ENCODE peak calls at places on chromosomes 3 and 15, in five cellular contexts. One of them, this sample, is unnamed.

GRCh38 chr15:80619677-80620076 is 75.4 kb upstream of the ABHD17C start:
- DNase-seq in K562: no peak
- DNase-seq in A549: no peak
- DNase-seq in HEK293T: no peak
- DNase-seq in HepG2: peak; percentile 13
- DNase-seq in this sample: peak; percentile 43

GRCh38 chr3:52339612-52340011 is 23.5 kb downstream of the DNAH1 start:
- DNase-seq in K562: peak; percentile 77
- DNase-seq in A549: peak; percentile 42
- DNase-seq in HEK293T: peak; percentile 60
- DNase-seq in HepG2: peak; percentile 85
- DNase-seq in this sample: peak; percentile 87

GRCh38 chr3:13507247-13507790 is 27.2 kb downstream of the HDAC11 start:
- DNase-seq in K562: no peak
- DNase-seq in A549: no peak
- DNase-seq in HEK293T: no peak
- DNase-seq in HepG2: no peak
- DNase-seq in this sample: no peak

GRCh38 chr3:55491296-55491816 is 4.2 kb upstream of the WNT5A start:
- DNase-seq in K562: no peak
- DNase-seq in A549: no peak
- DNase-seq in HEK293T: no peak
- DNase-seq in HepG2: no peak
- DNase-seq in this sample: peak; percentile 92

GRCh38 chr3:155497930-155498647 is 204.6 kb upstream of the STRIT1 start:
- DNase-seq in K562: peak; percentile 4
- DNase-seq in A549: peak; percentile 32
- DNase-seq in HEK293T: no peak
- DNase-seq in HepG2: peak; percentile 7
- DNase-seq in this sample: peak; percentile 50

GRCh38 chr15:100531823-100532222 is 3.1 kb upstream of the CERS3 start:
- DNase-seq in K562: no peak
- DNase-seq in A549: no peak
- DNase-seq in HEK293T: no peak
- DNase-seq in HepG2: no peak
- DNase-seq in this sample: no peak

GRCh38 chr3:173065543-173065970 is 75.5 kb downstream of the SPATA16 start:
- DNase-seq in K562: no peak
- DNase-seq in A549: no peak
- DNase-seq in HEK293T: no peak
- DNase-seq in HepG2: no peak
- DNase-seq in this sample: peak; percentile 6

GRCh38 chr15:38316311-38316710 is 63.7 kb downstream of the SPRED1 start:
- DNase-seq in K562: no peak
- DNase-seq in A549: no peak
- DNase-seq in HEK293T: no peak
- DNase-seq in HepG2: no peak
- DNase-seq in this sample: peak; percentile 8

GRCh38 chr3:11530153-11530721 is 113.5 kb downstream of the VGLL4 start:
- DNase-seq in K562: no peak
- DNase-seq in A549: no peak
- DNase-seq in HEK293T: no peak
- DNase-seq in HepG2: peak; percentile 41
- DNase-seq in this sample: peak; percentile 98

GRCh38 chr15:90402230-90402629 is 14.2 kb downstream of the IQGAP1 start:
- DNase-seq in K562: peak; percentile 11
- DNase-seq in A549: no peak
- DNase-seq in HEK293T: no peak
- DNase-seq in HepG2: peak; percentile 29
- DNase-seq in this sample: peak; percentile 85

GRCh38 chr15:42736178-42736792 is 643 bp downstream of the CDAN1 start:
- DNase-seq in K562: peak; percentile 24
- DNase-seq in A549: peak; percentile 8
- DNase-seq in HEK293T: peak; percentile 25
- DNase-seq in HepG2: no peak
- DNase-seq in this sample: no peak

GRCh38 chr3:46922426-46922825 is 44.9 kb downstream of the PTH1R start:
- DNase-seq in K562: no peak
- DNase-seq in A549: no peak
- DNase-seq in HEK293T: no peak
- DNase-seq in HepG2: no peak
- DNase-seq in this sample: no peak

GRCh38 chr3:12287727-12288465 is 974 bp upstream of the PPARG start:
- DNase-seq in K562: no peak
- DNase-seq in A549: no peak
- DNase-seq in HEK293T: peak; percentile 62
- DNase-seq in HepG2: no peak
- DNase-seq in this sample: no peak

GRCh38 chr3:154188416-154188815 is 67.2 kb downstream of the ARHGEF26 start:
- DNase-seq in K562: no peak
- DNase-seq in A549: no peak
- DNase-seq in HEK293T: peak; percentile 53
- DNase-seq in HepG2: no peak
- DNase-seq in this sample: no peak

GRCh38 chr3:128730521-128730920 is 4.5 kb downstream of the RAB7A start:
- DNase-seq in K562: no peak
- DNase-seq in A549: no peak
- DNase-seq in HEK293T: no peak
- DNase-seq in HepG2: no peak
- DNase-seq in this sample: no peak

GRCh38 chr3:81581966-81582599 is 179.4 kb downstream of the GBE1 start:
- DNase-seq in K562: peak; percentile 34
- DNase-seq in A549: no peak
- DNase-seq in HEK293T: peak; percentile 31
- DNase-seq in HepG2: peak; percentile 20
- DNase-seq in this sample: peak; percentile 47

GRCh38 chr3:11989383-11990050 is 14.7 kb upstream of the SYN2 start:
- DNase-seq in K562: peak; percentile 30
- DNase-seq in A549: no peak
- DNase-seq in HEK293T: no peak
- DNase-seq in HepG2: no peak
- DNase-seq in this sample: no peak

GRCh38 chr3:13556937-13557336 is 8.0 kb downstream of the FBLN2 start:
- DNase-seq in K562: peak; percentile 62
- DNase-seq in A549: no peak
- DNase-seq in HEK293T: no peak
- DNase-seq in HepG2: no peak
- DNase-seq in this sample: no peak

GRCh38 chr3:161914703-161915102 is 418.1 kb downstream of the OTOL1 start:
- DNase-seq in K562: peak; percentile 0
- DNase-seq in A549: no peak
- DNase-seq in HEK293T: peak; percentile 31
- DNase-seq in HepG2: peak; percentile 44
- DNase-seq in this sample: peak; percentile 59
- TF ChIP-seq BHLHE40 in K562: no peak
- TF ChIP-seq BHLHE40 in A549: no peak
- TF ChIP-seq BHLHE40 in HEK293T: no peak
- TF ChIP-seq BHLHE40 in HepG2: no peak
- TF ChIP-seq BHLHE40 in this sample: no peak

DNA sequence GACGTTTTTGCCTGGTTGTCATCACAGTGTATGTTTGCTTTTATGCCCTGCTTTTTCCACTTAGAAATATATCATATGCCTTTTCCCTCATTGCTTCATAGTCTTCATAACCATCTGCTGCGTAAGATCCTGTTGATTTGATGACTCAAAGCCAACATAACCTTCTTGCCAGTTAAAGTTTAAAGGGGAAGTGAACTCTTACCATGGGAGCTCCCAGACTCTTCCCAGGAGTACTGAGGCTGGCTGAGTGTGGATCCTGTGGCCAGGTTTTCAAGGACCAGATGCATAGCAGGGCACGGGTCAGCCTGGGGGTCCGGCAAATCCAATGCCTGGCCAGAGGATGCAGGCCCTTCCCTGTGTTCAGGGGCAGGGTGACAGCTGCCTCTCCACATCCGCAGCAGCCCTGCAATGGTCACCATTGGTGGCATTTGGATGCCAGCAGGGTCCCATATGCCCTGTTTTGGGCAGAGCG is 42.0 kb upstream of the SACM1L start:
- DNase-seq in K562: no peak
- DNase-seq in A549: peak; percentile 88
- DNase-seq in HEK293T: no peak
- DNase-seq in HepG2: peak; percentile 86
- DNase-seq in this sample: peak; percentile 94
- TF ChIP-seq BHLHE40 in K562: no peak
- TF ChIP-seq BHLHE40 in A549: no peak
- TF ChIP-seq BHLHE40 in HEK293T: no peak
- TF ChIP-seq BHLHE40 in HepG2: no peak
- TF ChIP-seq BHLHE40 in this sample: no peak

GRCh38 chr3:4033296-4033695 is 234.1 kb downstream of the LRRN1 start:
- DNase-seq in K562: no peak
- DNase-seq in A549: no peak
- DNase-seq in HEK293T: no peak
- DNase-seq in HepG2: no peak
- DNase-seq in this sample: no peak

GRCh38 chr3:4036046-4036445 is 236.8 kb downstream of the LRRN1 start:
- DNase-seq in K562: no peak
- DNase-seq in A549: no peak
- DNase-seq in HEK293T: no peak
- DNase-seq in HepG2: no peak
- DNase-seq in this sample: no peak

GRCh38 chr3:4042070-4042469 is 242.8 kb downstream of the LRRN1 start:
- DNase-seq in K562: no peak
- DNase-seq in A549: no peak
- DNase-seq in HEK293T: no peak
- DNase-seq in HepG2: no peak
- DNase-seq in this sample: no peak

GRCh38 chr3:4042869-4043268 is 243.6 kb downstream of the LRRN1 start:
- DNase-seq in K562: no peak
- DNase-seq in A549: no peak
- DNase-seq in HEK293T: no peak
- DNase-seq in HepG2: no peak
- DNase-seq in this sample: no peak

GRCh38 chr3:4038351-4038750 is 239.1 kb downstream of the LRRN1 start:
- DNase-seq in K562: no peak
- DNase-seq in A549: no peak
- DNase-seq in HEK293T: no peak
- DNase-seq in HepG2: no peak
- DNase-seq in this sample: no peak
- TF ChIP-seq BHLHE40 in K562: no peak
- TF ChIP-seq BHLHE40 in A549: no peak
- TF ChIP-seq BHLHE40 in HEK293T: no peak
- TF ChIP-seq BHLHE40 in HepG2: no peak
- TF ChIP-seq BHLHE40 in this sample: no peak

DNA sequence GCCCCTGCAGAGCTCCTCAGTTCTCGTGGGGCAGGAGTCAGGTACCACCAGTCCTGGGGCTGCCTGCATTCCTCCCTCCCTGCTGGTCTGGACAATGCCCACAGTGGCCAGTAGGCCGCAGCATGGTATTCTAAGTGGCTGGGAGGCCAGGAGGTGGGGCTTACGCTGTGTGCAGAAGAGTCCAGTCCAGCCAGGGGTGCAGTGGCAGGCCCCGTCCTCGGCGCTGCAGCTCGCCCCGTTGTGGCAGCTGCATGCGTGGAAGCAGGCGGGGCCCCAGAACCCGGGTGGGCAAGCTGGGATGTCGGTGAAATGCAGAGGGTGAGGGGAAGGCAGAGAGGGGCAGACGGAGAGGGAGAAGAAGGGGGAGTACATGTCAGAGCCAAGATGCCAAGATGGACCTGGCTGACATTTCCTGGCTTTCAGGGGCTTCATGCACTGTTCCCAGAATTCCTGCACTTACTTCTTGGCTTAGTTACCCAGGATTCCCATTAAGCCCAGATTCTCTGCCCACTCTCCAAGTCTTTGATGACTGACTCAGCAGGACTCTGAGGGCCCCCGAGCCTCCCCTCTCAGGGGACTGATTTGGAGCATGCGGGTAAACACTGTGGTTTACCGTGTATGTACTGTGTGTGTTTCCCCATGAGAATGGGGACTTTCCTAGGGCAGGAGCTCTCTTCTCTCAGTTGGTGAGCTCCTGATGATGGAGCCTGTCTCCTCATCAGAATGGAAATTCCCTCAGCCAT is 47.5 kb downstream of the RAB11A start:
- DNase-seq in K562: peak; percentile 66
- DNase-seq in A549: peak; percentile 82
- DNase-seq in HEK293T: peak; percentile 56
- DNase-seq in HepG2: peak; percentile 80
- DNase-seq in this sample: peak; percentile 74
- TF ChIP-seq BHLHE40 in K562: no peak
- TF ChIP-seq BHLHE40 in A549: no peak
- TF ChIP-seq BHLHE40 in HEK293T: no peak
- TF ChIP-seq BHLHE40 in HepG2: peak; percentile 20
- TF ChIP-seq BHLHE40 in this sample: no peak

DNA sequence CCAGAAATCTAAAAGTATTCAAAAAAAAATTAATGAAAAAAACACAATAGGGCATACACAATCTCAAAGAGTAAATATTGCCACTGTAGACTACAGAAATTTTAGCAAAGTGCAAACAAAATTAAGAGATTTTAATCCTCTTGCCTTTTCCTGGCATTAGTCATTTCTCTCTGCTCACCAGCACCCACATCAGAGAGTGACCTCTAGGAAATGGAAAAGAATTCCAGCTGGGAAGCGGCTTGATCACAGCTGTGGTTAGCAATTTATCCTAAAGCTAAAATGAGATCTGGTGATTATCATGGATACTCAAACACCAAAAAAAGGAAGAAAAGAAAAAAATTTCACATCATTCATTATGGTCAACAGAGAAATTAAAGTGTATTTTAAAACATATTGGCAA is 7.5 kb downstream of the CSNK1G1 start:
- DNase-seq in K562: no peak
- DNase-seq in A549: no peak
- DNase-seq in HEK293T: no peak
- DNase-seq in HepG2: no peak
- DNase-seq in this sample: peak; percentile 36
- TF ChIP-seq BHLHE40 in K562: no peak
- TF ChIP-seq BHLHE40 in A549: no peak
- TF ChIP-seq BHLHE40 in HEK293T: no peak
- TF ChIP-seq BHLHE40 in HepG2: no peak
- TF ChIP-seq BHLHE40 in this sample: no peak

GRCh38 chr3:50815844-50816243 is 141.1 kb downstream of the DOCK3 start:
- DNase-seq in K562: no peak
- DNase-seq in A549: no peak
- DNase-seq in HEK293T: no peak
- DNase-seq in HepG2: no peak
- DNase-seq in this sample: no peak
- TF ChIP-seq BHLHE40 in K562: no peak
- TF ChIP-seq BHLHE40 in A549: no peak
- TF ChIP-seq BHLHE40 in HEK293T: no peak
- TF ChIP-seq BHLHE40 in HepG2: no peak
- TF ChIP-seq BHLHE40 in this sample: no peak

GRCh38 chr3:141294848-141295247 is 63.2 kb downstream of the PXYLP1 start:
- DNase-seq in K562: peak; percentile 30
- DNase-seq in A549: peak; percentile 30
- DNase-seq in HEK293T: no peak
- DNase-seq in HepG2: no peak
- DNase-seq in this sample: peak; percentile 88
- TF ChIP-seq BHLHE40 in K562: no peak
- TF ChIP-seq BHLHE40 in A549: no peak
- TF ChIP-seq BHLHE40 in HEK293T: no peak
- TF ChIP-seq BHLHE40 in HepG2: no peak
- TF ChIP-seq BHLHE40 in this sample: no peak

DNA sequence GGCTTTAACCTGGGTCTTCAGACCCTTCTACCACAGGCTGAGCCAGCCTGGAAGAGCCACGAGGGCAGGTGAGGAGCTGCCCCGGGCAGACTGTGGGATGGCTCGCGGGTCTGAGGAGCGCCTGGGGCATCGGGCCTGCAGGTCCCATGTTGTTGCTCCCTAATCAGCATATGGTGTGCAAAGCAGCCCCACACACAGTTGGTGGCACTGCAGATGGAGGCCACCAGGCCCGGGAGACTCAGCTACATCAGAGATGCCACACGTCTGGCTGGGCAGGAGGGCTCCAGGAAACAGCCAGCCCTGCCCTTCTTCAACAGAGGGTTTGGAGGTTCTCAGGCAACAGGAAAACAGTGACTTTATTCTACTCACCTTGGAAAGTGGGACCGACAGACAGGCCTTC is 63.9 kb downstream of the XXYLT1 start:
- DNase-seq in K562: no peak
- DNase-seq in A549: no peak
- DNase-seq in HEK293T: no peak
- DNase-seq in HepG2: no peak
- DNase-seq in this sample: no peak
- TF ChIP-seq BHLHE40 in K562: no peak
- TF ChIP-seq BHLHE40 in A549: no peak
- TF ChIP-seq BHLHE40 in HEK293T: no peak
- TF ChIP-seq BHLHE40 in HepG2: no peak
- TF ChIP-seq BHLHE40 in this sample: no peak